ENCODE peak calls at places on chromosome 22, in nine cellular contexts. One of them, this sample, is unnamed.

GRCh38 chr22:24500251-24500820 is 5.2 kb downstream of the UPB1 start:
- DNase-seq in AG04450: no peak
- DNase-seq in right lobe of liver: peak
- DNase-seq in body of pancreas: no peak
- DNase-seq in Kasumi-1: no peak
- DNase-seq in activated CD4-positive, alpha-beta T cell treated with anti-CD3 and anti-CD28 coated beads, Interleukin-2, amount 50 U/mL, for 1 hour: no peak
- DNase-seq in DMS 273 treated with DMSO at 0.1 percent for 48 hours: peak
- DNase-seq in T47D: no peak
- DNase-seq in T-cell: no peak
- DNase-seq in this sample: peak

GRCh38 chr22:49825944-49826602 is 1.6 kb downstream of the BRD1 start:
- DNase-seq in AG04450: no peak
- DNase-seq in right lobe of liver: no peak
- DNase-seq in body of pancreas: no peak
- DNase-seq in Kasumi-1: no peak
- DNase-seq in activated CD4-positive, alpha-beta T cell treated with anti-CD3 and anti-CD28 coated beads, Interleukin-2, amount 50 U/mL, for 1 hour: peak
- DNase-seq in DMS 273 treated with DMSO at 0.1 percent for 48 hours: no peak
- DNase-seq in T47D: no peak
- DNase-seq in T-cell: peak
- DNase-seq in this sample: no peak

GRCh38 chr22:44219101-44219870 is 38.6 kb downstream of the PARVG start:
- DNase-seq in AG04450: no peak
- DNase-seq in right lobe of liver: no peak
- DNase-seq in body of pancreas: no peak
- DNase-seq in Kasumi-1: no peak
- DNase-seq in activated CD4-positive, alpha-beta T cell treated with anti-CD3 and anti-CD28 coated beads, Interleukin-2, amount 50 U/mL, for 1 hour: no peak
- DNase-seq in DMS 273 treated with DMSO at 0.1 percent for 48 hours: no peak
- DNase-seq in T47D: no peak
- DNase-seq in T-cell: no peak
- DNase-seq in this sample: no peak

GRCh38 chr22:31739795-31740201 is 10.1 kb downstream of the PRR14L start:
- DNase-seq in AG04450: no peak
- DNase-seq in right lobe of liver: peak
- DNase-seq in body of pancreas: peak
- DNase-seq in Kasumi-1: no peak
- DNase-seq in activated CD4-positive, alpha-beta T cell treated with anti-CD3 and anti-CD28 coated beads, Interleukin-2, amount 50 U/mL, for 1 hour: no peak
- DNase-seq in DMS 273 treated with DMSO at 0.1 percent for 48 hours: no peak
- DNase-seq in T47D: no peak
- DNase-seq in T-cell: no peak
- DNase-seq in this sample: no peak

GRCh38 chr22:24095816-24096215 is 84.7 kb downstream of the CABIN1 start:
- DNase-seq in AG04450: no peak
- DNase-seq in right lobe of liver: peak
- DNase-seq in body of pancreas: no peak
- DNase-seq in Kasumi-1: no peak
- DNase-seq in activated CD4-positive, alpha-beta T cell treated with anti-CD3 and anti-CD28 coated beads, Interleukin-2, amount 50 U/mL, for 1 hour: no peak
- DNase-seq in DMS 273 treated with DMSO at 0.1 percent for 48 hours: no peak
- DNase-seq in T47D: no peak
- DNase-seq in T-cell: no peak
- DNase-seq in this sample: no peak

GRCh38 chr22:38213319-38214247 is 11.8 kb downstream of the MAFF start:
- DNase-seq in AG04450: no peak
- DNase-seq in right lobe of liver: peak
- DNase-seq in body of pancreas: no peak
- DNase-seq in Kasumi-1: no peak
- DNase-seq in activated CD4-positive, alpha-beta T cell treated with anti-CD3 and anti-CD28 coated beads, Interleukin-2, amount 50 U/mL, for 1 hour: no peak
- DNase-seq in DMS 273 treated with DMSO at 0.1 percent for 48 hours: no peak
- DNase-seq in T47D: no peak
- DNase-seq in T-cell: no peak
- DNase-seq in this sample: no peak

GRCh38 chr22:37370306-37370979 is 56.8 kb downstream of the ELFN2 start:
- DNase-seq in AG04450: no peak
- DNase-seq in right lobe of liver: no peak
- DNase-seq in body of pancreas: no peak
- DNase-seq in Kasumi-1: peak
- DNase-seq in activated CD4-positive, alpha-beta T cell treated with anti-CD3 and anti-CD28 coated beads, Interleukin-2, amount 50 U/mL, for 1 hour: no peak
- DNase-seq in DMS 273 treated with DMSO at 0.1 percent for 48 hours: no peak
- DNase-seq in T47D: no peak
- DNase-seq in T-cell: no peak
- DNase-seq in this sample: peak

GRCh38 chr22:46593211-46593676 is 26.9 kb upstream of the GRAMD4 start:
- DNase-seq in AG04450: no peak
- DNase-seq in right lobe of liver: peak
- DNase-seq in body of pancreas: no peak
- DNase-seq in Kasumi-1: peak
- DNase-seq in activated CD4-positive, alpha-beta T cell treated with anti-CD3 and anti-CD28 coated beads, Interleukin-2, amount 50 U/mL, for 1 hour: no peak
- DNase-seq in DMS 273 treated with DMSO at 0.1 percent for 48 hours: no peak
- DNase-seq in T47D: no peak
- DNase-seq in T-cell: no peak
- DNase-seq in this sample: no peak

GRCh38 chr22:38756631-38757463 is 1.0 kb upstream of the SUN2 start:
- DNase-seq in AG04450: no peak
- DNase-seq in right lobe of liver: no peak
- DNase-seq in body of pancreas: peak
- DNase-seq in Kasumi-1: peak
- DNase-seq in activated CD4-positive, alpha-beta T cell treated with anti-CD3 and anti-CD28 coated beads, Interleukin-2, amount 50 U/mL, for 1 hour: no peak
- DNase-seq in DMS 273 treated with DMSO at 0.1 percent for 48 hours: no peak
- DNase-seq in T47D: no peak
- DNase-seq in T-cell: no peak
- DNase-seq in this sample: no peak

GRCh38 chr22:43376765-43377485 is 33.8 kb upstream of the SCUBE1 start:
- DNase-seq in AG04450: no peak
- DNase-seq in right lobe of liver: no peak
- DNase-seq in body of pancreas: peak
- DNase-seq in Kasumi-1: no peak
- DNase-seq in activated CD4-positive, alpha-beta T cell treated with anti-CD3 and anti-CD28 coated beads, Interleukin-2, amount 50 U/mL, for 1 hour: peak
- DNase-seq in DMS 273 treated with DMSO at 0.1 percent for 48 hours: no peak
- DNase-seq in T47D: no peak
- DNase-seq in T-cell: peak
- DNase-seq in this sample: no peak

GRCh38 chr22:19287889-19288288 is 3.6 kb downstream of the CLTCL1 start:
- DNase-seq in AG04450: peak
- DNase-seq in right lobe of liver: no peak
- DNase-seq in body of pancreas: no peak
- DNase-seq in Kasumi-1: no peak
- DNase-seq in activated CD4-positive, alpha-beta T cell treated with anti-CD3 and anti-CD28 coated beads, Interleukin-2, amount 50 U/mL, for 1 hour: no peak
- DNase-seq in DMS 273 treated with DMSO at 0.1 percent for 48 hours: no peak
- DNase-seq in T47D: no peak
- DNase-seq in T-cell: no peak
- DNase-seq in this sample: no peak

GRCh38 chr22:32627091-32627490 is 152.5 kb downstream of the FBXO7 start:
- DNase-seq in AG04450: no peak
- DNase-seq in right lobe of liver: no peak
- DNase-seq in body of pancreas: no peak
- DNase-seq in Kasumi-1: no peak
- DNase-seq in activated CD4-positive, alpha-beta T cell treated with anti-CD3 and anti-CD28 coated beads, Interleukin-2, amount 50 U/mL, for 1 hour: no peak
- DNase-seq in DMS 273 treated with DMSO at 0.1 percent for 48 hours: no peak
- DNase-seq in T47D: no peak
- DNase-seq in T-cell: no peak
- DNase-seq in this sample: no peak

GRCh38 chr22:46833228-46833627 is 70.8 kb downstream of the TBC1D22A start:
- DNase-seq in AG04450: no peak
- DNase-seq in right lobe of liver: no peak
- DNase-seq in body of pancreas: peak
- DNase-seq in Kasumi-1: peak
- DNase-seq in activated CD4-positive, alpha-beta T cell treated with anti-CD3 and anti-CD28 coated beads, Interleukin-2, amount 50 U/mL, for 1 hour: no peak
- DNase-seq in DMS 273 treated with DMSO at 0.1 percent for 48 hours: no peak
- DNase-seq in T47D: peak
- DNase-seq in T-cell: no peak
- DNase-seq in this sample: peak

GRCh38 chr22:44550666-44551491 is 52.8 kb upstream of the RTL6 start:
- DNase-seq in AG04450: peak
- DNase-seq in right lobe of liver: peak
- DNase-seq in body of pancreas: no peak
- DNase-seq in Kasumi-1: no peak
- DNase-seq in activated CD4-positive, alpha-beta T cell treated with anti-CD3 and anti-CD28 coated beads, Interleukin-2, amount 50 U/mL, for 1 hour: no peak
- DNase-seq in DMS 273 treated with DMSO at 0.1 percent for 48 hours: no peak
- DNase-seq in T47D: no peak
- DNase-seq in T-cell: no peak
- DNase-seq in this sample: no peak

GRCh38 chr22:41469218-41469851 is 418 bp downstream of the ACO2 start:
- DNase-seq in AG04450: no peak
- DNase-seq in right lobe of liver: no peak
- DNase-seq in body of pancreas: no peak
- DNase-seq in Kasumi-1: peak
- DNase-seq in activated CD4-positive, alpha-beta T cell treated with anti-CD3 and anti-CD28 coated beads, Interleukin-2, amount 50 U/mL, for 1 hour: no peak
- DNase-seq in DMS 273 treated with DMSO at 0.1 percent for 48 hours: no peak
- DNase-seq in T47D: no peak
- DNase-seq in T-cell: no peak
- DNase-seq in this sample: peak

GRCh38 chr22:37604875-37605274 is 3.8 kb upstream of the GGA1 start:
- DNase-seq in AG04450: no peak
- DNase-seq in right lobe of liver: no peak
- DNase-seq in body of pancreas: no peak
- DNase-seq in Kasumi-1: peak
- DNase-seq in activated CD4-positive, alpha-beta T cell treated with anti-CD3 and anti-CD28 coated beads, Interleukin-2, amount 50 U/mL, for 1 hour: peak
- DNase-seq in DMS 273 treated with DMSO at 0.1 percent for 48 hours: no peak
- DNase-seq in T47D: no peak
- DNase-seq in T-cell: peak
- DNase-seq in this sample: no peak

GRCh38 chr22:22156716-22157499 is 87.7 kb upstream of the VPREB1 start:
- DNase-seq in AG04450: peak
- DNase-seq in right lobe of liver: peak
- DNase-seq in body of pancreas: peak
- DNase-seq in Kasumi-1: peak
- DNase-seq in activated CD4-positive, alpha-beta T cell treated with anti-CD3 and anti-CD28 coated beads, Interleukin-2, amount 50 U/mL, for 1 hour: peak
- DNase-seq in DMS 273 treated with DMSO at 0.1 percent for 48 hours: no peak
- DNase-seq in T47D: peak
- DNase-seq in T-cell: peak
- DNase-seq in this sample: peak

GRCh38 chr22:31451709-31452571 is 37.7 kb downstream of the EIF4ENIF1 start:
- DNase-seq in AG04450: peak
- DNase-seq in right lobe of liver: no peak
- DNase-seq in body of pancreas: no peak
- DNase-seq in Kasumi-1: peak
- DNase-seq in activated CD4-positive, alpha-beta T cell treated with anti-CD3 and anti-CD28 coated beads, Interleukin-2, amount 50 U/mL, for 1 hour: no peak
- DNase-seq in DMS 273 treated with DMSO at 0.1 percent for 48 hours: no peak
- DNase-seq in T47D: peak
- DNase-seq in T-cell: no peak
- DNase-seq in this sample: peak

GRCh38 chr22:17918840-17919239 is 105.5 kb downstream of the MICAL3 start:
- DNase-seq in AG04450: no peak
- DNase-seq in right lobe of liver: no peak
- DNase-seq in body of pancreas: no peak
- DNase-seq in Kasumi-1: no peak
- DNase-seq in activated CD4-positive, alpha-beta T cell treated with anti-CD3 and anti-CD28 coated beads, Interleukin-2, amount 50 U/mL, for 1 hour: no peak
- DNase-seq in DMS 273 treated with DMSO at 0.1 percent for 48 hours: no peak
- DNase-seq in T47D: no peak
- DNase-seq in T-cell: no peak
- DNase-seq in this sample: no peak

GRCh38 chr22:20573830-20574615 is 66.6 kb downstream of the MED15 start:
- DNase-seq in AG04450: no peak
- DNase-seq in right lobe of liver: no peak
- DNase-seq in body of pancreas: no peak
- DNase-seq in Kasumi-1: no peak
- DNase-seq in activated CD4-positive, alpha-beta T cell treated with anti-CD3 and anti-CD28 coated beads, Interleukin-2, amount 50 U/mL, for 1 hour: no peak
- DNase-seq in DMS 273 treated with DMSO at 0.1 percent for 48 hours: no peak
- DNase-seq in T47D: no peak
- DNase-seq in T-cell: no peak
- DNase-seq in this sample: no peak

GRCh38 chr22:38967451-38968450 is 10.3 kb downstream of the APOBEC3A start:
- DNase-seq in AG04450: no peak
- DNase-seq in right lobe of liver: peak
- DNase-seq in body of pancreas: no peak
- DNase-seq in Kasumi-1: no peak
- DNase-seq in activated CD4-positive, alpha-beta T cell treated with anti-CD3 and anti-CD28 coated beads, Interleukin-2, amount 50 U/mL, for 1 hour: no peak
- DNase-seq in DMS 273 treated with DMSO at 0.1 percent for 48 hours: no peak
- DNase-seq in T47D: no peak
- DNase-seq in T-cell: no peak
- DNase-seq in this sample: no peak

GRCh38 chr22:48287031-48287430 is 1524.6 kb downstream of the TBC1D22A start:
- DNase-seq in AG04450: no peak
- DNase-seq in right lobe of liver: no peak
- DNase-seq in body of pancreas: no peak
- DNase-seq in Kasumi-1: no peak
- DNase-seq in activated CD4-positive, alpha-beta T cell treated with anti-CD3 and anti-CD28 coated beads, Interleukin-2, amount 50 U/mL, for 1 hour: no peak
- DNase-seq in DMS 273 treated with DMSO at 0.1 percent for 48 hours: no peak
- DNase-seq in T47D: no peak
- DNase-seq in T-cell: no peak
- DNase-seq in this sample: no peak

GRCh38 chr22:50293441-50294318 is 13.8 kb downstream of the PLXNB2 start:
- DNase-seq in AG04450: no peak
- DNase-seq in right lobe of liver: peak
- DNase-seq in body of pancreas: peak
- DNase-seq in Kasumi-1: peak
- DNase-seq in activated CD4-positive, alpha-beta T cell treated with anti-CD3 and anti-CD28 coated beads, Interleukin-2, amount 50 U/mL, for 1 hour: no peak
- DNase-seq in DMS 273 treated with DMSO at 0.1 percent for 48 hours: no peak
- DNase-seq in T47D: no peak
- DNase-seq in T-cell: no peak
- DNase-seq in this sample: no peak

GRCh38 chr22:36577019-36577418 is 48.1 kb upstream of the EIF3D start:
- DNase-seq in AG04450: peak
- DNase-seq in right lobe of liver: no peak
- DNase-seq in body of pancreas: no peak
- DNase-seq in Kasumi-1: no peak
- DNase-seq in activated CD4-positive, alpha-beta T cell treated with anti-CD3 and anti-CD28 coated beads, Interleukin-2, amount 50 U/mL, for 1 hour: no peak
- DNase-seq in DMS 273 treated with DMSO at 0.1 percent for 48 hours: no peak
- DNase-seq in T47D: no peak
- DNase-seq in T-cell: no peak
- DNase-seq in this sample: no peak

GRCh38 chr22:48672387-48672786 is 1155.3 kb downstream of the BRD1 start:
- DNase-seq in AG04450: no peak
- DNase-seq in right lobe of liver: no peak
- DNase-seq in body of pancreas: no peak
- DNase-seq in Kasumi-1: no peak
- DNase-seq in activated CD4-positive, alpha-beta T cell treated with anti-CD3 and anti-CD28 coated beads, Interleukin-2, amount 50 U/mL, for 1 hour: no peak
- DNase-seq in DMS 273 treated with DMSO at 0.1 percent for 48 hours: no peak
- DNase-seq in T47D: no peak
- DNase-seq in T-cell: no peak
- DNase-seq in this sample: no peak

GRCh38 chr22:32607086-32607485 is 132.5 kb downstream of the FBXO7 start:
- DNase-seq in AG04450: no peak
- DNase-seq in right lobe of liver: no peak
- DNase-seq in body of pancreas: no peak
- DNase-seq in Kasumi-1: no peak
- DNase-seq in activated CD4-positive, alpha-beta T cell treated with anti-CD3 and anti-CD28 coated beads, Interleukin-2, amount 50 U/mL, for 1 hour: no peak
- DNase-seq in DMS 273 treated with DMSO at 0.1 percent for 48 hours: no peak
- DNase-seq in T47D: no peak
- DNase-seq in T-cell: no peak
- DNase-seq in this sample: no peak

GRCh38 chr22:49674479-49674830 is 153.2 kb downstream of the BRD1 start:
- DNase-seq in AG04450: no peak
- DNase-seq in right lobe of liver: no peak
- DNase-seq in body of pancreas: peak
- DNase-seq in Kasumi-1: no peak
- DNase-seq in activated CD4-positive, alpha-beta T cell treated with anti-CD3 and anti-CD28 coated beads, Interleukin-2, amount 50 U/mL, for 1 hour: no peak
- DNase-seq in DMS 273 treated with DMSO at 0.1 percent for 48 hours: no peak
- DNase-seq in T47D: no peak
- DNase-seq in T-cell: no peak
- DNase-seq in this sample: no peak

GRCh38 chr22:28132466-28132865 is 213.4 kb upstream of the PITPNB start:
- DNase-seq in AG04450: no peak
- DNase-seq in right lobe of liver: no peak
- DNase-seq in body of pancreas: no peak
- DNase-seq in Kasumi-1: no peak
- DNase-seq in activated CD4-positive, alpha-beta T cell treated with anti-CD3 and anti-CD28 coated beads, Interleukin-2, amount 50 U/mL, for 1 hour: no peak
- DNase-seq in DMS 273 treated with DMSO at 0.1 percent for 48 hours: no peak
- DNase-seq in T47D: no peak
- DNase-seq in T-cell: no peak
- DNase-seq in this sample: no peak

GRCh38 chr22:42720263-42721044 is at the start of gene A4GALT:
- DNase-seq in AG04450: no peak
- DNase-seq in right lobe of liver: no peak
- DNase-seq in body of pancreas: no peak
- DNase-seq in Kasumi-1: no peak
- DNase-seq in activated CD4-positive, alpha-beta T cell treated with anti-CD3 and anti-CD28 coated beads, Interleukin-2, amount 50 U/mL, for 1 hour: no peak
- DNase-seq in DMS 273 treated with DMSO at 0.1 percent for 48 hours: no peak
- DNase-seq in T47D: no peak
- DNase-seq in T-cell: no peak
- DNase-seq in this sample: no peak

GRCh38 chr22:46690146-46690545 is 47.9 kb downstream of the CERK start:
- DNase-seq in AG04450: no peak
- DNase-seq in right lobe of liver: no peak
- DNase-seq in body of pancreas: no peak
- DNase-seq in Kasumi-1: no peak
- DNase-seq in activated CD4-positive, alpha-beta T cell treated with anti-CD3 and anti-CD28 coated beads, Interleukin-2, amount 50 U/mL, for 1 hour: no peak
- DNase-seq in DMS 273 treated with DMSO at 0.1 percent for 48 hours: no peak
- DNase-seq in T47D: no peak
- DNase-seq in T-cell: no peak
- DNase-seq in this sample: no peak

GRCh38 chr22:46569848-46570695 is 32.7 kb upstream of the CELSR1 start:
- DNase-seq in AG04450: no peak
- DNase-seq in right lobe of liver: peak
- DNase-seq in body of pancreas: no peak
- DNase-seq in Kasumi-1: no peak
- DNase-seq in activated CD4-positive, alpha-beta T cell treated with anti-CD3 and anti-CD28 coated beads, Interleukin-2, amount 50 U/mL, for 1 hour: no peak
- DNase-seq in DMS 273 treated with DMSO at 0.1 percent for 48 hours: no peak
- DNase-seq in T47D: no peak
- DNase-seq in T-cell: no peak
- DNase-seq in this sample: no peak